ENCODE peak calls at places on chromosome 12, in four cellular contexts. Q is CD4-positive, alpha-beta T cell; A is RWPE1; L is aorta. X is an unnamed sample.

GRCh38 chr12:82182601-82183000 is 175.6 kb downstream of the CCDC59 start:
- DNase-seq in A (peak; percentile 4), L (no peak), Q (no peak), X (no peak)

GRCh38 chr12:53578783-53579182 is 47.4 kb downstream of the ATF7 start:
- DNase-seq in Q (no peak), A (no peak), L (no peak), X (no peak)

GRCh38 chr12:26767116-26767515 is 65.9 kb downstream of the ITPR2 start:
- DNase-seq in L (no peak), A (no peak), Q (no peak), X (no peak)

GRCh38 chr12:92292016-92292415 is 146.4 kb upstream of the BTG1 start:
- DNase-seq in A (no peak), L (no peak), Q (no peak), X (no peak)

GRCh38 chr12:91883811-91884210 is 261.8 kb downstream of the BTG1 start:
- DNase-seq in L (no peak), Q (no peak), A (no peak), X (no peak)

GRCh38 chr12:1310684-1311083 is 283.7 kb downstream of the FBXL14 start:
- DNase-seq in A (no peak), L (no peak), Q (no peak), X (no peak)

GRCh38 chr12:30643366-30643765 is 52.3 kb downstream of the IPO8 start:
- DNase-seq in A (no peak), L (no peak), Q (no peak), X (no peak)

GRCh38 chr12:47867496-47867941 is 37.3 kb downstream of the VDR start:
- DNase-seq in L (no peak), A (peak; percentile 70), Q (no peak), X (no peak)

GRCh38 chr12:53051058-53051880 is 1.4 kb downstream of the TNS2 start:
- DNase-seq in L (peak; percentile 85), A (no peak), Q (no peak), X (peak; percentile 78)

GRCh38 chr12:46556820-46557524 is 184.4 kb upstream of the SLC38A2 start:
- DNase-seq in A (peak; percentile 82), Q (no peak), L (no peak), X (no peak)

GRCh38 chr12:89733579-89734201 is 25.1 kb upstream of the ATP2B1 start:
- DNase-seq in A (peak; percentile 55), L (no peak), Q (no peak), X (no peak)

GRCh38 chr12:130337476-130338303 is at the start of gene PIWIL1:
- DNase-seq in L (peak; percentile 75), A (no peak), Q (no peak), X (no peak)

GRCh38 chr12:127293507-127294310 is 973.3 kb upstream of the TMEM132C start:
- DNase-seq in L (peak; percentile 83), A (peak; percentile 60), Q (peak; percentile 12), X (no peak)

GRCh38 chr12:79020106-79020505 is 155.5 kb downstream of the SYT1 start:
- DNase-seq in Q (no peak), L (no peak), A (no peak), X (no peak)

GRCh38 chr12:42904683-42905418 is 315.3 kb upstream of the PRICKLE1 start:
- DNase-seq in A (no peak), L (no peak), Q (no peak), X (no peak)

GRCh38 chr12:6392499-6392898 is 8.5 kb downstream of the LTBR start:
- DNase-seq in A (no peak), Q (no peak), L (no peak), X (peak; percentile 52)
- H3K27ac ChIP-seq in A (peak overlapping the region; percentile 44), Q (no peak overlapping the region), L (no peak overlapping the region), X (peak overlapping the region; percentile 71)

DNA sequence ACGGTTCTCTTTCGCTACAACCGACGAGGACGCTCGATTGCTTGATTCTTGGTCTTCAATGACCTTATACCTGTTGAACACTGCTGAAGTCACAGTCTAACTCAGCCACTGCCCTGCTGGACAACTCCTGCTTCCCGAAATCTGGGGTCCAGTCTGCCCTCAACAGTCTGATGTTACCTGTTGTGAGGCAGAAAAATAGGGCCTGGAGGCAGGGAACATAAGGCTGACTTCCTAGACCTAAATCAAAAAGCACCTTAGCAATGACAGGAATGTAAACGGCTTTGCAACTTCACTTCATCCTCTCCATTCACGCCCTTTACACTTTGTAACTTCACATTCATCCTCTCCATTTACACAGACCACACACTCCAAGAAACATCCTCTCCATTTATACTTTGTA is 597 bp upstream of the GLTP start:
- DNase-seq in Q (no peak), A (no peak), L (no peak), X (no peak)
- H3K27ac ChIP-seq in Q (no peak overlapping the region), A (peak overlapping the region; percentile 70), L (no peak overlapping the region), X (peak overlapping the region; percentile 72)

GRCh38 chr12:119758695-119759094 is 90.8 kb downstream of the PRKAB1 start:
- DNase-seq in A (no peak), Q (no peak), L (no peak), X (no peak)
- H3K27ac ChIP-seq in A (no peak overlapping the region), Q (no peak overlapping the region), L (no peak overlapping the region), X (no peak overlapping the region)

DNA sequence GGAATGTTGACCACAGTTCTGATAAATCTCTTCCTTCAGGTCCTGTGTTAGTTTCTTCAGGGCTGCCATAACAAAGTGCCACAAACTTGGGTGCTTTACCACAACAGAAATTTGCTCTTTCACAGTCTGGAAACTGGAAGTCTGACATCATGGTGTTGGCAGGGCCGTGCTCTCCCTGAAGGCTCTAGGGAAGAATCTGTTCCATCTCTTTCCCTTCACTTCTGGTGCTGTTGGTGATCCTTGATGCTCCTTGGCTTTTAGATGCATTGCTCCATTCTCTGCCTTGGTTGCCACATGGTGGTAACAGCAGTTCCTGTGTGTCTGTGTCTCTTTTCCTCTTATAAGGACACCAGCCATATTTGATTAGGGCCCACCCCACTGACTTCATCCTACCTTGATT is 32.2 kb downstream of the HMGA2 start:
- DNase-seq in A (no peak), L (no peak), Q (no peak), X (no peak)
- H3K27ac ChIP-seq in A (no peak overlapping the region), L (no peak overlapping the region), Q (no peak overlapping the region), X (no peak overlapping the region)

GRCh38 chr12:57783466-57783801 is 847 bp downstream of the TSFM start:
- DNase-seq in L (no peak), Q (no peak), A (no peak), X (no peak)
- H3K27ac ChIP-seq in L (no peak overlapping the region), Q (no peak overlapping the region), A (no peak overlapping the region), X (no peak overlapping the region)